ENCODE peak calls at places on chromosomes 1 and 21, in seven cellular contexts. E, C, G, X, L, V and S are unnamed samples.

GRCh38 chr1:43962324-43962723 is 7.5 kb upstream of the DPH2 start:
- DNase-seq in C (no peak), X (no peak), G (no peak), V (no peak), L (no peak), E (no peak), S (no peak)

GRCh38 chr1:115748396-115749130 is 20.0 kb downstream of the CASQ2 start:
- DNase-seq in L (no peak), V (no peak), E (peak; percentile 64), C (no peak), G (no peak), X (no peak), S (no peak)

GRCh38 chr21:45299026-45299863 is 11.6 kb upstream of the POFUT2 start:
- DNase-seq in E (no peak), G (no peak), L (no peak), V (no peak), X (peak; percentile 45), C (no peak), S (no peak)

GRCh38 chr1:3911521-3911845 is 11.4 kb upstream of the C1orf174 start:
- DNase-seq in X (no peak), C (no peak), L (no peak), V (no peak), E (no peak), G (no peak), S (no peak)

GRCh38 chr1:34779526-34779925 is 1.5 kb upstream of the GJB3 start:
- DNase-seq in X (peak; percentile 32), L (no peak), G (no peak), C (no peak), E (no peak), V (no peak), S (no peak)

GRCh38 chr1:165941531-165941930 is 114.1 kb downstream of the UCK2 start:
- DNase-seq in X (no peak), E (no peak), C (no peak), V (no peak), L (no peak), G (no peak), S (no peak)

GRCh38 chr1:17188889-17189631 is 15.9 kb upstream of the PADI1 start:
- DNase-seq in G (no peak), L (no peak), E (no peak), V (no peak), C (no peak), X (no peak), S (peak; percentile 20)

GRCh38 chr1:51690285-51690961 is 73.5 kb downstream of the OSBPL9 start:
- DNase-seq in C (no peak), E (peak; percentile 96), G (peak; percentile 35), L (no peak), X (no peak), V (no peak), S (no peak)

GRCh38 chr1:218930879-218931278 is 242.8 kb upstream of the LYPLAL1 start:
- DNase-seq in X (no peak), V (no peak), L (no peak), G (peak; percentile 86), E (peak; percentile 96), C (no peak), S (no peak)

GRCh38 chr1:39165049-39165448 is 39.4 kb upstream of the MACF1 start:
- DNase-seq in G (peak; percentile 45), X (no peak), C (no peak), E (no peak), L (no peak), V (no peak), S (no peak)

GRCh38 chr1:44660176-44660575 is 14.1 kb downstream of the TMEM53 start:
- DNase-seq in E (no peak), V (no peak), X (no peak), C (peak; percentile 72), G (no peak), L (no peak), S (no peak)

GRCh38 chr21:40688106-40688850 is 158.7 kb downstream of the DSCAM start:
- DNase-seq in X (no peak), E (no peak), L (no peak), C (no peak), G (no peak), V (no peak), S (no peak)

GRCh38 chr1:14745321-14745720 is 146.8 kb downstream of the KAZN start:
- DNase-seq in G (no peak), X (no peak), L (no peak), V (no peak), C (no peak), E (no peak), S (no peak)